ENCODE peak calls at places on chromosomes 7 and 10, in five cellular contexts. U is K562, P is HepG2, R is GM12878, K is H1. T is an unnamed sample.

GRCh38 chr7:92567460-92567859 is 22.7 kb downstream of the FAM133B start:
- DNase-seq in U (no peak), P (no peak), R (no peak), K (no peak), T (no peak)

GRCh38 chr10:5396545-5396944 is 8.1 kb downstream of the TUBAL3 start:
- DNase-seq in U (no peak), P (no peak), R (no peak), K (no peak), T (no peak)

GRCh38 chr7:37448057-37448636 is 517 bp downstream of the ELMO1 start:
- DNase-seq in U (no peak), P (no peak), R (no peak), K (no peak), T (peak)

GRCh38 chr7:43756368-43757072 is 2.0 kb upstream of the BLVRA start:
- DNase-seq in U (no peak), P (no peak), R (no peak), K (no peak), T (no peak)

GRCh38 chr7:27170936-27171635 is 3.0 kb downstream of the HOXA10 start:
- DNase-seq in U (no peak), P (peak), R (no peak), K (peak), T (no peak)

GRCh38 chr7:139541600-139542307 is 18.3 kb downstream of the CLEC2L start:
- DNase-seq in U (no peak), P (no peak), R (no peak), K (no peak), T (peak)

GRCh38 chr7:4849390-4849789 is 12.4 kb downstream of the PAPOLB start:
- DNase-seq in U (peak), P (peak), R (no peak), K (no peak), T (peak)

GRCh38 chr7:118517275-118517674 is 292.8 kb downstream of the ANKRD7 start:
- DNase-seq in U (no peak), P (no peak), R (no peak), K (no peak), T (no peak)

GRCh38 chr7:108267615-108268014 is 137.5 kb upstream of the LAMB4 start:
- DNase-seq in U (no peak), P (no peak), R (no peak), K (no peak), T (no peak)

GRCh38 chr7:114158275-114158674 is 239.5 kb upstream of the PPP1R3A start:
- DNase-seq in U (no peak), P (no peak), R (no peak), K (no peak), T (no peak)

GRCh38 chr10:33016988-33017387 is 59.0 kb upstream of the ITGB1 start:
- DNase-seq in U (no peak), P (no peak), R (no peak), K (no peak), T (no peak)

GRCh38 chr10:70660722-70661121 is 11.6 kb upstream of the ADAMTS14 start:
- DNase-seq in U (peak), P (no peak), R (no peak), K (no peak), T (no peak)

GRCh38 chr10:85609509-85609908 is 757.1 kb downstream of the GRID1 start:
- DNase-seq in U (no peak), P (no peak), R (no peak), K (peak), T (no peak)

GRCh38 chr10:42995537-42995936 is 81.3 kb upstream of the RET start:
- DNase-seq in U (no peak), P (no peak), R (no peak), K (peak), T (no peak)

GRCh38 chr7:135238112-135238744 is 4.6 kb downstream of the STRA8 start:
- DNase-seq in U (peak), P (no peak), R (no peak), K (peak), T (peak)

GRCh38 chr7:93228302-93228701 is 2.0 kb upstream of the HEPACAM2 start:
- DNase-seq in U (peak), P (peak), R (peak), K (no peak), T (peak)

GRCh38 chr10:133388265-133388972 is 5.5 kb upstream of the MTG1 start:
- DNase-seq in U (peak), P (peak), R (peak), K (no peak), T (no peak)

GRCh38 chr7:93890464-93891068 is at the start of gene TFPI2:
- DNase-seq in U (no peak), P (peak), R (no peak), K (peak), T (peak)

GRCh38 chr7:146683439-146683838 is 566.8 kb downstream of the CNTNAP2 start:
- DNase-seq in U (no peak), P (no peak), R (no peak), K (no peak), T (no peak)

GRCh38 chr7:13945670-13946069 is 43.8 kb downstream of the ETV1 start:
- DNase-seq in U (no peak), P (no peak), R (no peak), K (no peak), T (peak)

GRCh38 chr7:30877010-30877740 is 34.5 kb upstream of the AQP1 start:
- DNase-seq in U (no peak), P (no peak), R (no peak), K (no peak), T (no peak)

GRCh38 chr10:49117366-49117905 is 2.1 kb upstream of the VSTM4 start:
- DNase-seq in U (no peak), P (no peak), R (no peak), K (peak), T (no peak)

GRCh38 chr10:14334771-14335170 is 4.0 kb upstream of the FRMD4A start:
- DNase-seq in U (no peak), P (no peak), R (no peak), K (no peak), T (no peak)

GRCh38 chr10:110425684-110426293 is 71.9 kb upstream of the DUSP5 start:
- DNase-seq in U (no peak), P (peak), R (peak), K (no peak), T (no peak)

GRCh38 chr10:43046288-43046991 is 30.4 kb upstream of the RET start:
- DNase-seq in U (no peak), P (no peak), R (no peak), K (no peak), T (no peak)

GRCh38 chr10:34341473-34341872 is 473.6 kb downstream of the PARD3 start:
- DNase-seq in U (no peak), P (no peak), R (no peak), K (no peak), T (no peak)

GRCh38 chr7:92412745-92413144 is 34.5 kb upstream of the GATAD1 start:
- DNase-seq in U (no peak), P (no peak), R (no peak), K (no peak), T (no peak)

GRCh38 chr7:33789871-33790270 is 115.5 kb upstream of the BMPER start:
- DNase-seq in U (no peak), P (no peak), R (no peak), K (no peak), T (no peak)

GRCh38 chr7:152025937-152026890 is 740 bp downstream of the GALNT11 start:
- DNase-seq in U (no peak), P (no peak), R (no peak), K (no peak), T (no peak)

GRCh38 chr7:158782638-158783490 is 46.4 kb downstream of the ESYT2 start:
- DNase-seq in U (no peak), P (peak), R (no peak), K (peak), T (no peak)

GRCh38 chr7:7274782-7275181 is 92.4 kb downstream of the C1GALT1 start:
- DNase-seq in U (no peak), P (no peak), R (no peak), K (no peak), T (no peak)

GRCh38 chr10:70715853-70716795 is 43.8 kb downstream of the ADAMTS14 start:
- DNase-seq in U (peak), P (peak), R (peak), K (no peak), T (no peak)

GRCh38 chr10:102422586-102423129 is 2.0 kb downstream of the FBXL15 start:
- DNase-seq in U (peak), P (peak), R (no peak), K (peak), T (peak)

GRCh38 chr7:37921340-37921805 is 933 bp downstream of the EPDR1 start:
- DNase-seq in U (peak), P (peak), R (no peak), K (no peak), T (peak)

DNA sequence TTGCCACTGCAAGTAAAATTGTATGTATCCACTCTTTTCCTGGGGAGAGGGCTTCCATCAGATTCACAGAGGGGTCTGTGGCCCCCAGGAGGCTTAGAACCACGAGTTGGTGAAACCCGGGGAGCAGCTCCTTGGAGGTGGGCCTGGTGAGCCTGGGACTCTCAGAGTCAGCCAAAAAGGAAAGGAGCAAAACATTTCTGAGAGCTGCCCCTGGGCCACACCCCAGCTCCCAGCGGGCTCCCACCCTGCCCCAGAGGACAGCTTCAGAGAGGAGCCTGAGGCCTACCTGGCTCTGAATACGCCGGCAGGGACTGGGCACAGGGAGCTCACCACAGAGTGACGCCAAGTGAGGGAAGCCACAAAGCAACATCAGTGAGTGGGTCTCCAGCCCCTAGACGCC is 56.9 kb downstream of the SH3PXD2A start:
- DNase-seq in U (no peak), P (no peak), R (no peak), K (no peak), T (no peak)
- TF ChIP-seq MAX in U (no peak), P (no peak), R (no peak), K (no peak), T (no peak)

DNA sequence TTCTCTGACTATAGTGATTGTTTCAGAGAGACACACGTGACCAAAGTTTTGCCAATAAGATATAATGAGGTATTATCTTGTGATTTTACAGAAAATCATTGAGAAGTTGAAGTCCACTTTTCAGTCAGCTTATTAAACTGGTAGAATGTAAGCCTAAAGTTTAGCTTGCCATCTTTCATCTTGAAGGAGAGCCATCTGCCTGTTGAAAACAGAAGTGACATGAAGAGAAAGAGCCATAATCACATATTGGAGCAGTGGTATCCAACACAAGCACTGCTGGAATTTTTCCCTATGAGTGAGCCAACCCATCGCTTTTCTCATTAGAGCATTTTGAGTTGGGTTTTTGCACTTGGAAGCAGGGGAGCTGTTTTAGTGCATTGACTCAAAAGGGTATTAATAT is 117.6 kb upstream of the FERD3L start:
- DNase-seq in U (no peak), P (no peak), R (no peak), K (no peak), T (no peak)
- TF ChIP-seq GABPA in U (no peak), P (no peak), R (no peak), K (no peak), T (no peak)

GRCh38 chr10:116857156-116857555 is 7.9 kb downstream of the ENO4 start:
- DNase-seq in U (no peak), P (no peak), R (no peak), K (no peak), T (no peak)
- TF ChIP-seq MAX in U (no peak), P (no peak), R (no peak), K (no peak), T (no peak)

GRCh38 chr7:16814987-16815386 is 10.2 kb upstream of the AGR2 start:
- DNase-seq in U (no peak), P (no peak), R (no peak), K (no peak), T (no peak)

GRCh38 chr7:16818732-16819131 is 13.9 kb upstream of the AGR2 start:
- DNase-seq in U (no peak), P (no peak), R (no peak), K (no peak), T (no peak)

GRCh38 chr7:16816820-16817219 is 12.0 kb upstream of the AGR2 start:
- DNase-seq in U (no peak), P (no peak), R (no peak), K (no peak), T (no peak)

GRCh38 chr7:16813232-16813616 is 8.4 kb upstream of the AGR2 start:
- DNase-seq in U (no peak), P (no peak), R (no peak), K (no peak), T (no peak)

GRCh38 chr7:16817536-16817935 is 12.7 kb upstream of the AGR2 start:
- DNase-seq in U (no peak), P (no peak), R (no peak), K (no peak), T (no peak)
- TF ChIP-seq GABPA in U (no peak), P (no peak), R (no peak), K (no peak), T (no peak)

GRCh38 chr10:103849212-103849877 is 6.0 kb downstream of the SH3PXD2A start:
- DNase-seq in U (no peak), P (no peak), R (no peak), K (no peak), T (no peak)

GRCh38 chr10:103849880-103850571 is 5.3 kb downstream of the SH3PXD2A start:
- DNase-seq in U (no peak), P (no peak), R (no peak), K (no peak), T (no peak)

GRCh38 chr10:103845983-103846382 is 9.4 kb downstream of the SH3PXD2A start:
- DNase-seq in U (no peak), P (no peak), R (no peak), K (no peak), T (no peak)

GRCh38 chr10:103847346-103847745 is 8.0 kb downstream of the SH3PXD2A start:
- DNase-seq in U (no peak), P (no peak), R (no peak), K (no peak), T (no peak)

GRCh38 chr10:103847909-103848468 is 7.4 kb downstream of the SH3PXD2A start:
- DNase-seq in U (no peak), P (peak), R (no peak), K (peak), T (peak)
- TF ChIP-seq MAX in U (no peak), P (no peak), R (no peak), K (no peak), T (no peak)

GRCh38 chr10:35638116-35638515 is 4.0 kb downstream of the FZD8 start:
- DNase-seq in U (no peak), P (no peak), R (no peak), K (no peak), T (no peak)

GRCh38 chr10:35636942-35637341 is 5.2 kb downstream of the FZD8 start:
- DNase-seq in U (no peak), P (no peak), R (no peak), K (no peak), T (no peak)

GRCh38 chr10:35637456-35637855 is 4.6 kb downstream of the FZD8 start:
- DNase-seq in U (no peak), P (no peak), R (no peak), K (peak), T (no peak)

GRCh38 chr10:35633006-35633980 is 8.8 kb downstream of the FZD8 start:
- DNase-seq in U (no peak), P (no peak), R (no peak), K (no peak), T (no peak)

DNA sequence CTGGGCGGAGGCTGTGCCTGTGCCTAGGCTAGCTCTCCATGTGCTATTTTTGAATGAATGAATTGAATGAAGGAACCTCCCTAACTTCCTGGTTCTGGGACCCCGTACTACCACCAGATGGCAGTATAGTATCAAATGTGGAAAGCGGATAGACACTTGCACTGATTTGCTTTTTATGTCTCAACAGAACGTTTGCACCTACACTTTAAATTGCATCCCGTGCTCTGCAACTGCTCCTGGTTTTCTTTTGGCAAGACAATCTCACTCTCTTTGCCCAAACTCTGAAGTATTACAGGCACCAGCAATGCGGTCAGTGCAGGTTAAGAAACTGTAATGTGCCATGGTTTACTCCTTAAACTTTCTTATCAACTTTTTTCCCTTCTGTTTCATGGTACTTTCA is 6.5 kb downstream of the FZD8 start:
- DNase-seq in U (peak), P (peak), R (peak), K (peak), T (peak)
- TF ChIP-seq GABPA in U (no peak), P (no peak), R (no peak), K (no peak), T (no peak)

T was measured in SK-N-SH.